ENCODE peak calls at places on chromosomes 3 and 15, in six cellular contexts. I is GM12892, W is left lung, Y is H9, T is activated gamma-delta T cell treated with Interleukin-2 at 50 U/mL for 16 hours, B is A172. E is an unnamed sample.
A peak's percentile ranks its signal among the peaks of the same experiment; 100 is the strongest.

GRCh38 chr3:160169139-160169830 is 55.9 kb upstream of the C3orf80 start:
- DNase-seq in T (no peak), I (no peak), Y (no peak), W (no peak), B (peak; percentile 94), E (no peak)

GRCh38 chr15:72237286-72238224 is 6.6 kb upstream of the PKM start:
- DNase-seq in B (peak; percentile 98), W (no peak), I (no peak), Y (peak; percentile 84), T (peak; percentile 43), E (peak; percentile 43)

GRCh38 chr3:153752405-153753027 is 368.7 kb upstream of the ARHGEF26 start:
- DNase-seq in Y (no peak), I (no peak), T (no peak), B (no peak), W (no peak), E (no peak)

GRCh38 chr15:94026458-94026967 is 204.8 kb upstream of the MCTP2 start:
- DNase-seq in Y (no peak), W (no peak), T (no peak), B (peak; percentile 91), I (no peak), E (no peak)

GRCh38 chr15:70343961-70344360 is 246.2 kb upstream of the TLE3 start:
- DNase-seq in Y (no peak), I (no peak), W (no peak), T (no peak), B (no peak), E (peak; percentile 10)

GRCh38 chr15:99547474-99547873 is 18.3 kb upstream of the MEF2A start:
- DNase-seq in I (no peak), B (no peak), T (no peak), Y (no peak), W (no peak), E (no peak)

GRCh38 chr3:157360044-157360443 is 76.6 kb upstream of the PTX3 start:
- DNase-seq in B (peak; percentile 95), I (no peak), T (no peak), W (no peak), Y (no peak), E (no peak)

GRCh38 chr15:77959094-77959879 is 118.2 kb downstream of the TBC1D2B start:
- DNase-seq in I (peak; percentile 61), B (peak; percentile 65), T (peak; percentile 69), Y (peak; percentile 91), W (peak; percentile 96), E (peak; percentile 58)

GRCh38 chr3:129688310-129688895 is 81.9 kb upstream of the PLXND1 start:
- DNase-seq in T (no peak), I (no peak), Y (peak; percentile 65), W (no peak), B (peak; percentile 62), E (peak; percentile 19)

GRCh38 chr3:14170569-14171159 is 7.7 kb downstream of the XPC start:
- DNase-seq in T (no peak), I (no peak), Y (no peak), W (no peak), B (peak; percentile 10), E (no peak)

GRCh38 chr3:73324203-73325155 is 263.0 kb downstream of the EBLN2 start:
- DNase-seq in W (no peak), I (no peak), B (no peak), Y (no peak), T (no peak), E (no peak)

GRCh38 chr3:37905346-37905745 is 43.7 kb downstream of the CTDSPL start:
- DNase-seq in B (no peak), W (no peak), Y (no peak), I (no peak), T (no peak), E (no peak)

GRCh38 chr15:89377842-89378698 is 43.4 kb upstream of the POLG start:
- DNase-seq in W (peak; percentile 71), I (no peak), B (no peak), T (no peak), Y (peak; percentile 55), E (no peak)

GRCh38 chr3:45642731-45643152 is 46.5 kb upstream of the SACM1L start:
- DNase-seq in B (no peak), I (no peak), Y (no peak), W (peak; percentile 83), T (no peak), E (no peak)

GRCh38 chr15:39448409-39448808 is 132.5 kb upstream of the THBS1 start:
- DNase-seq in Y (no peak), T (no peak), W (no peak), B (no peak), I (no peak), E (no peak)

GRCh38 chr3:112640864-112641751 is at the start of gene CCDC80:
- DNase-seq in W (no peak), I (no peak), Y (no peak), B (peak; percentile 98), T (no peak), E (no peak)

GRCh38 chr3:183210341-183210740 is 42.7 kb upstream of the B3GNT5 start:
- DNase-seq in I (no peak), Y (no peak), T (no peak), B (no peak), W (no peak), E (no peak)

GRCh38 chr15:65791335-65792129 is 561 bp downstream of the DENND4A start:
- DNase-seq in I (no peak), B (no peak), Y (peak; percentile 61), W (peak; percentile 85), T (peak; percentile 39), E (no peak)

GRCh38 chr3:66381621-66382020 is 119.2 kb downstream of the LRIG1 start:
- DNase-seq in W (peak; percentile 9), T (no peak), B (no peak), Y (peak; percentile 19), I (no peak), E (no peak)

GRCh38 chr3:108099203-108099602 is 8.4 kb upstream of the CD47 start:
- DNase-seq in T (no peak), W (no peak), I (no peak), B (peak; percentile 44), Y (no peak), E (no peak)

GRCh38 chr3:101836907-101837598 is 12.3 kb upstream of the NFKBIZ start:
- DNase-seq in T (no peak), B (peak; percentile 57), Y (no peak), I (no peak), W (no peak), E (no peak)

GRCh38 chr3:52039426-52039825 is 16.9 kb downstream of the DUSP7 start:
- DNase-seq in B (no peak), Y (no peak), I (no peak), W (no peak), T (no peak), E (no peak)

GRCh38 chr3:11568503-11569155 is 75.1 kb downstream of the VGLL4 start:
- DNase-seq in B (peak; percentile 94), T (no peak), Y (no peak), W (no peak), I (no peak), E (no peak)

GRCh38 chr15:36877796-36878744 is 222.3 kb downstream of the MEIS2 start:
- DNase-seq in W (peak; percentile 76), I (peak; percentile 51), T (no peak), B (no peak), Y (no peak), E (no peak)

GRCh38 chr3:170564664-170565063 is 21.2 kb downstream of the SLC7A14 start:
- DNase-seq in Y (no peak), T (no peak), I (no peak), W (no peak), B (no peak), E (no peak)

GRCh38 chr3:163368168-163368567 is 1710.1 kb downstream of the SI start:
- DNase-seq in W (no peak), Y (no peak), I (no peak), T (no peak), B (peak; percentile 39), E (no peak)

GRCh38 chr3:142595951-142596725 is at the start of gene PLS1:
- DNase-seq in B (peak; percentile 79), W (peak; percentile 96), I (peak; percentile 77), T (peak; percentile 77), Y (peak; percentile 91), E (peak; percentile 100)

GRCh38 chr15:64249842-64250575 is 87.2 kb upstream of the PPIB start:
- DNase-seq in B (no peak), I (no peak), T (no peak), Y (no peak), W (no peak), E (no peak)

GRCh38 chr15:23853291-23853690 is 166.2 kb upstream of the NDN start:
- DNase-seq in Y (no peak), W (no peak), I (no peak), T (no peak), B (no peak), E (no peak)

GRCh38 chr3:77038468-77038927 is 1.4 kb upstream of the ROBO2 start:
- DNase-seq in T (no peak), Y (peak; percentile 85), W (peak; percentile 58), I (no peak), B (peak; percentile 66), E (peak; percentile 72)

GRCh38 chr3:43768594-43768993 is 77.9 kb downstream of the ABHD5 start:
- DNase-seq in W (no peak), Y (no peak), T (no peak), I (no peak), B (no peak), E (no peak)

GRCh38 chr3:184229424-184230080 is at the start of gene VWA5B2:
- DNase-seq in W (peak; percentile 86), I (peak; percentile 90), Y (peak; percentile 82), B (peak; percentile 42), T (peak; percentile 73), E (peak; percentile 86)

GRCh38 chr3:63030666-63031065 is 155.4 kb upstream of the CADPS start:
- DNase-seq in Y (no peak), W (no peak), B (no peak), I (no peak), T (no peak), E (no peak)

GRCh38 chr15:48062476-48062875 is 58.3 kb upstream of the SLC24A5 start:
- DNase-seq in Y (no peak), W (no peak), B (peak; percentile 48), T (no peak), I (no peak), E (no peak)

GRCh38 chr15:47586653-47587224 is 130.6 kb upstream of the SEMA6D start:
- DNase-seq in B (no peak), W (no peak), Y (no peak), T (no peak), I (no peak), E (no peak)